ENCODE peak calls at places on chromosomes 16 and 17, in six cellular contexts. M, G, Z, I, J and B are unnamed samples.

GRCh38 chr17:36888236-36888957 is 48.9 kb upstream of the LHX1 start:
- DNase-seq in M (no peak), G (peak; percentile 82), Z (no peak), I (no peak), J (no peak), B (no peak)

GRCh38 chr17:61247438-61247837 is 152.2 kb upstream of the TBX2 start:
- DNase-seq in M (no peak), G (peak; percentile 42), Z (peak; percentile 90), I (no peak), J (no peak), B (no peak)

GRCh38 chr16:49557070-49557446 is 183.5 kb downstream of the C16orf78 start:
- DNase-seq in M (no peak), G (peak; percentile 86), Z (no peak), I (peak; percentile 51), J (no peak), B (no peak)

GRCh38 chr17:27569884-27570577 is 61.0 kb upstream of the LGALS9 start:
- DNase-seq in M (no peak), G (no peak), Z (no peak), I (no peak), J (no peak), B (no peak)

GRCh38 chr17:32772453-32773025 is 104.4 kb downstream of the MYO1D start:
- DNase-seq in M (no peak), G (no peak), Z (no peak), I (no peak), J (no peak), B (no peak)

GRCh38 chr16:765971-766819 is 5.7 kb downstream of the MSLN start:
- DNase-seq in M (no peak), G (no peak), Z (no peak), I (no peak), J (no peak), B (no peak)

GRCh38 chr17:50939795-50940684 is 73.9 kb upstream of the TOB1 start:
- DNase-seq in M (no peak), G (no peak), Z (no peak), I (no peak), J (no peak), B (no peak)

GRCh38 chr16:78504391-78504945 is 405.0 kb downstream of the WWOX start:
- DNase-seq in M (no peak), G (no peak), Z (peak; percentile 54), I (no peak), J (no peak), B (no peak)